ENCODE peak calls at places on chromosome 15, in four cellular contexts. Q is K562, N is H1, M is HepG2. B is an unnamed sample.

GRCh38 chr15:79160211-79160610 is 69.6 kb upstream of the RASGRF1 start:
- DNase-seq in Q (no peak), N (no peak), M (no peak), B (no peak)

GRCh38 chr15:55791576-55792400 is 48.8 kb upstream of the PRTG start:
- DNase-seq in Q (no peak), N (no peak), M (no peak), B (no peak)

GRCh38 chr15:34730701-34731100 is 24.1 kb downstream of the GJD2 start:
- DNase-seq in Q (no peak), N (no peak), M (no peak), B (no peak)

GRCh38 chr15:58510715-58511465 is 79.1 kb downstream of the LIPC start:
- DNase-seq in Q (no peak), N (no peak), M (no peak), B (no peak)

GRCh38 chr15:95733931-95734330 is 596.6 kb upstream of the NR2F2 start:
- DNase-seq in Q (no peak), N (no peak), M (no peak), B (no peak)

GRCh38 chr15:95655089-95655488 is 675.4 kb upstream of the NR2F2 start:
- DNase-seq in Q (no peak), N (no peak), M (no peak), B (no peak)

GRCh38 chr15:39828374-39828931 is 45.8 kb upstream of the FSIP1 start:
- DNase-seq in Q (no peak), N (no peak), M (no peak), B (no peak)

GRCh38 chr15:63509933-63510547 is 5.6 kb downstream of the USP3 start:
- DNase-seq in Q (no peak), N (no peak), M (no peak), B (no peak)

GRCh38 chr15:90049666-90050604 is 48.8 kb downstream of the ZNF710 start:
- DNase-seq in Q (no peak), N (no peak), M (no peak), B (no peak)

GRCh38 chr15:38062679-38063078 is 128.2 kb downstream of the TMCO5A start:
- DNase-seq in Q (no peak), N (no peak), M (no peak), B (no peak)

GRCh38 chr15:41621200-41622193 is 38.7 kb upstream of the MGA start:
- DNase-seq in Q (no peak), N (peak), M (peak), B (peak)

GRCh38 chr15:58327958-58328357 is 103.8 kb upstream of the LIPC start:
- DNase-seq in Q (no peak), N (no peak), M (no peak), B (no peak)

GRCh38 chr15:43441316-43441715 is 51.6 kb downstream of the TP53BP1 start:
- DNase-seq in Q (peak), N (no peak), M (peak), B (no peak)

GRCh38 chr15:101497017-101497416 is 7.5 kb upstream of the PCSK6 start:
- DNase-seq in Q (no peak), N (no peak), M (no peak), B (no peak)

GRCh38 chr15:68428431-68428940 is 3.5 kb downstream of the ITGA11 start:
- DNase-seq in Q (no peak), N (no peak), M (no peak), B (no peak)

GRCh38 chr15:101499863-101500713 is 10.6 kb upstream of the PCSK6 start:
- DNase-seq in Q (no peak), N (no peak), M (no peak), B (no peak)

GRCh38 chr15:35557012-35557411 is 11.0 kb upstream of the DPH6 start:
- DNase-seq in Q (no peak), N (no peak), M (no peak), B (no peak)

GRCh38 chr15:22839046-22839705 is 710 bp downstream of the NIPA2 start:
- DNase-seq in Q (no peak), N (no peak), M (no peak), B (no peak)

GRCh38 chr15:35690698-35691116 is 144.7 kb upstream of the DPH6 start:
- DNase-seq in Q (no peak), N (no peak), M (no peak), B (no peak)

GRCh38 chr15:101480613-101481380 is 8.7 kb downstream of the PCSK6 start:
- DNase-seq in Q (no peak), N (no peak), M (no peak), B (no peak)

GRCh38 chr15:48722764-48723661 is 77.5 kb upstream of the FBN1 start:
- DNase-seq in Q (peak), N (no peak), M (no peak), B (no peak)

GRCh38 chr15:94026458-94026967 is 204.8 kb upstream of the MCTP2 start:
- DNase-seq in Q (no peak), N (no peak), M (no peak), B (no peak)

GRCh38 chr15:73142802-73143762 is 90.8 kb downstream of the NEO1 start:
- DNase-seq in Q (no peak), N (no peak), M (no peak), B (no peak)

GRCh38 chr15:26020871-26021270 is 157.7 kb upstream of the ATP10A start:
- DNase-seq in Q (no peak), N (no peak), M (no peak), B (no peak)

GRCh38 chr15:76185716-76186115 is 125.6 kb downstream of the ETFA start:
- DNase-seq in Q (peak), N (peak), M (peak), B (peak)

GRCh38 chr15:83670628-83671027 is 16.7 kb downstream of the ADAMTSL3 start:
- DNase-seq in Q (no peak), N (no peak), M (no peak), B (no peak)

GRCh38 chr15:74180689-74181602 is 7.4 kb downstream of the ISLR start:
- DNase-seq in Q (no peak), N (no peak), M (no peak), B (no peak)

GRCh38 chr15:101023501-101024110 is 104.4 kb downstream of the LRRK1 start:
- DNase-seq in Q (no peak), N (no peak), M (no peak), B (no peak)

GRCh38 chr15:64045106-64045435 is 1.2 kb downstream of the DAPK2 start:
- DNase-seq in Q (no peak), N (no peak), M (no peak), B (no peak)

GRCh38 chr15:67468431-67468830 is 52.5 kb upstream of the C15orf61 start:
- DNase-seq in Q (no peak), N (no peak), M (no peak), B (no peak)

GRCh38 chr15:101201411-101202174 is 50.3 kb downstream of the CHSY1 start:
- DNase-seq in Q (peak), N (peak), M (no peak), B (peak)

GRCh38 chr15:77417642-77418041 is 2.3 kb downstream of the PEAK1 start:
- DNase-seq in Q (no peak), N (no peak), M (no peak), B (no peak)

GRCh38 chr15:34691024-34691423 is 63.8 kb downstream of the GJD2 start:
- DNase-seq in Q (no peak), N (no peak), M (no peak), B (no peak)

GRCh38 chr15:59436774-59437472 is 1.1 kb upstream of the FAM81A start:
- DNase-seq in Q (no peak), N (no peak), M (no peak), B (peak)

GRCh38 chr15:37135225-37135624 is 34.9 kb upstream of the MEIS2 start:
- DNase-seq in Q (peak), N (no peak), M (no peak), B (peak)

GRCh38 chr15:43249699-43250203 is 17.0 kb downstream of the TGM5 start:
- DNase-seq in Q (no peak), N (no peak), M (no peak), B (no peak)

DNA sequence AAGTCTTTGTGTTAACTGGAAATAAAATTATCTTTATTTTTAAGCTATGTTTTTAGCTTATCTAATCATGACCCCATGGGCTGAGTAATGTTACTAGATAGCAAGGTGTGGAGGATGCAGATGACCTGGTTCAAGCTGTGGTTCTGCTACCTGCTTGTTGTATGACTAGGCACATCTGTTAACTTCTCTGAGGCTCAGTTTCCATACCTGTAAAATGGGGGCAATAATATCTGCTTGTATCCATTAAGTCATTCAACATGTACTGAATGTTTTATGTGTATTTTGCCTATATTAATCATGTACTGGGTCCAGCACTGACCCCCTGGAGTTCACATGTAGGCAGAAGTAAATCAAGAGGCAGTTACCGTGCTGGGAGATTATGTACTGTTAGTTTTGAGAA is 51.5 kb downstream of the CEMIP start:
- DNase-seq in Q (no peak), N (no peak), M (no peak), B (no peak)
- H3K4me2 ChIP-seq in Q (no peak), N (no peak), M (no peak), B (no peak)

DNA sequence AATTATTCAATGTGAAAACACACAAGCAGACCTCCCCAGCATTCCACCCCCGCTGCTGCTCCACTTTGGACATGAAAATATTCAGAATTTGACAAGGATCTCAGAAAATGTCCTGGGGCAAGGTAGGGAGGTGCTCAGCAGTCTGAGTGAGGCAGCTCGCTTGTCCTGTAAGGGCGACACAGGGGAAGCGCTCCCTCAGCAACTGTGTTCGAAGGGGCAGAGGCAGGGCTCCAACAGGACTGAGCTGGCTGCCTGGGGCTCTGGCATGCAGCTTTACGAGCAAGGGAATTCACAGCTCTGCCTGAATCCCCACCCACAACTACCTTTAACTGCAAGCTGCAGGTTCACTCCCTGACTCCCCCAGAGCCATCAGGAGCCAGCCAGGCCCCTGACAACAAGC is 286.9 kb upstream of the LYSMD4 start:
- DNase-seq in Q (no peak), N (peak), M (no peak), B (peak)
- TF ChIP-seq CREB1 in Q (no peak), N (no peak), M (no peak), B (no peak)

DNA sequence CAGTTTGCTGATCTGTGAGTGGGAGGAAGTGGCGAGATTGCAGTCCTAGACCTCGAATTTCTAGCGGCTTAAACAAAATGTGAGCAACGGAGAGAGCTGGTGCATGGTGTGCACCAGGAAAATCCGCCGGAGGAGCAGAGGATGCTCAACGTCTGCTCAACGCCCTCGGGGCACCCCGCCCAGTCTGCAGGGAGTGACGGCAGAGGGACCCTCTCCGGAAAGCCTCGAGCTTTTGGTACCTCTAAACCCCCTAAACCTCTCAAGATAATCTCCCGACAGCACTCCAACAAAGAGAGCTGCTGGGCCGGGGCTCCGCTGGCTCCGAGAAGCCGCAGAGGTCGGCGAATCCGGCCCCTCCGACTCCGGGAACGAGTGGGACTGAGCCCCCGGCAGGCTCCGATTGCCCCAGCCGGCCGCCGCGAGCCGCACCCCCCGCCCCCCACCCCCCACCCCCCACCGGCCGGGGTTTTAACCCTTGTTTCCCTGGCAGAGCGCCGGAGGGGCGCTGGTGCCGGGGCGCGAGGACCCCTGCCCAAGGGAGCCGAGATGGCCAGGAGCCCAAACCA is 1.7 kb downstream of the MEGF11 start:
- DNase-seq in Q (no peak), N (no peak), M (no peak), B (peak)
- TF ChIP-seq EZH2 in Q (no peak), N (no peak), M (no peak), B (no peak)

GRCh38 chr15:71329509-71330260 is 214.4 kb downstream of the THSD4 start:
- DNase-seq in Q (no peak), N (no peak), M (no peak), B (no peak)
- H3K4me2 ChIP-seq in Q (no peak), N (no peak), M (no peak), B (no peak)

GRCh38 chr15:87500240-87500639 is 756.3 kb downstream of the NTRK3 start:
- DNase-seq in Q (no peak), N (no peak), M (no peak), B (peak)
- TF ChIP-seq CREB1 in Q (no peak), N (no peak), M (no peak), B (no peak)

B was measured in GM23338.